ENCODE peak calls at places on chromosome 21, in eight cellular contexts. T, O, J, Z, S, B, R and G are unnamed samples.

GRCh38 chr21:32826317-32827167 is 55.0 kb upstream of the PAXBP1 start:
- DNase-seq in Z (no peak), B (no peak), T (peak), R (peak), S (no peak), O (peak), J (peak), G (peak)

GRCh38 chr21:44898851-44899767 is 21.6 kb downstream of the ITGB2 start:
- DNase-seq in Z (peak), S (no peak), R (no peak), T (no peak), B (peak), J (no peak), O (no peak), G (no peak)

GRCh38 chr21:45470087-45470515 is 65.1 kb downstream of the COL18A1 start:
- DNase-seq in B (peak), J (no peak), R (no peak), O (no peak), T (no peak), Z (no peak), S (no peak), G (no peak)

GRCh38 chr21:14403681-14404318 is 20.9 kb upstream of the HSPA13 start:
- DNase-seq in B (no peak), S (no peak), T (no peak), J (peak), R (no peak), Z (no peak), O (peak), G (no peak)

GRCh38 chr21:26169611-26170470 is 729 bp downstream of the APP start:
- DNase-seq in R (peak), B (peak), T (peak), J (peak), S (peak), O (peak), Z (peak), G (no peak)

GRCh38 chr21:26801524-26801923 is 43.7 kb downstream of the ADAMTS1 start:
- DNase-seq in R (no peak), S (no peak), O (no peak), B (no peak), Z (no peak), J (no peak), T (no peak), G (peak)

GRCh38 chr21:34791776-34792503 is 123.1 kb downstream of the CLIC6 start:
- DNase-seq in S (no peak), R (no peak), Z (peak), T (no peak), J (no peak), B (peak), O (no peak), G (no peak)

GRCh38 chr21:44064852-44065403 is 42.3 kb upstream of the PWP2 start:
- DNase-seq in Z (no peak), J (no peak), T (no peak), R (no peak), B (no peak), O (no peak), S (no peak), G (no peak)

GRCh38 chr21:33238565-33239255 is 9.0 kb downstream of the IFNAR2 start:
- DNase-seq in T (no peak), R (no peak), J (no peak), O (no peak), S (no peak), Z (no peak), B (no peak), G (no peak)

GRCh38 chr21:36834192-36834591 is 132.3 kb downstream of the HLCS start:
- DNase-seq in S (no peak), Z (no peak), T (no peak), R (no peak), J (no peak), O (no peak), B (no peak), G (no peak)

GRCh38 chr21:36839735-36840134 is 126.7 kb downstream of the HLCS start:
- DNase-seq in R (no peak), Z (no peak), B (no peak), T (no peak), S (no peak), J (no peak), O (no peak), G (no peak)

GRCh38 chr21:36830041-36830440 is 131.1 kb downstream of the SIM2 start:
- DNase-seq in S (no peak), T (no peak), R (no peak), O (no peak), B (no peak), Z (no peak), J (peak), G (no peak)

GRCh38 chr21:36839123-36839522 is 127.3 kb downstream of the HLCS start:
- DNase-seq in O (no peak), B (no peak), R (no peak), T (no peak), S (no peak), Z (no peak), J (no peak), G (peak)

GRCh38 chr21:36835383-36835795 is 131.1 kb downstream of the HLCS start:
- DNase-seq in O (no peak), S (no peak), T (no peak), J (peak), R (no peak), Z (no peak), B (no peak), G (no peak)
- H3K27ac ChIP-seq in O (no peak), S (no peak), T (no peak), J (no peak), R (no peak), Z (no peak), B (no peak), G (no peak)

DNA sequence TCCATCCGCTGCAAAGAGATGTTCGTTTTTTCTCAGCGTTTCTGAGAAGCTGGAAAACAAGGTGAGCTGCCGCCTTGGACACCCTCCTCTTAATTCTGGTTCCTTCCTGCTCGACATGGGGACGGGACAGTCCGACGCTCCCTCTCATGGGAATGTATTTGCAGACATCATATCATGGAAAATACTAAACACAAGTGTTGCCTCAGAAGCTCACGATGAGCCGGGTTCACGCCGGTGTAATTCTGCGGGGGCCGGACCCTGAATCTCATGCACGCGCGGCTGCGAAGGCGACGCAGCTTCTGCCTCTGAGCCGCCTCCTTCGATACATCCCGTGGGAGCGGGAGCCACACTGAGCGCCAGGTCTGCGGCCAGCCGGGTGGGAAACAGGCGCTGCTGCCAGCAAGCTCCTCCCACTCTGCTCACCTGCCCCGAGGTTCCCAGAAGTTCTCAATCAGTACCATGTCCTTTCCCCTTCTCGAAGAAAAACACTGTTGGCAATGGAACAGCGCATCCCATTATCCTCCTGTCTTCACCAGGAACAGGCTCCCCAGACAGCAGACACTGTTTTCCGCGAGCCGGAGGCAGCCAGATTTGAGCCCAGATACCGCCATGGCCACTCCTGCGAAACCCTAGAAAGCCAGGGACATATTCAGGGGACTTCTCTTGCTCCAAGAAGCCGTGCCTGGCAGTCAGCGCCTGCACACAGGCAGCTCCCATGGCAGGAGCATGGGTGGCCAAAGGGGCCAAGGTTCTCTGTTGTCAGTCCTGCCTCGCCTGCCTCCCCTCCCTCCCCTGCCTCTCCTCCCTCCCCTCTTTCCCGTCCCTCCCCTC is 98.0 kb downstream of the WDR4 start:
- DNase-seq in J (peak), R (no peak), S (no peak), Z (peak), O (no peak), T (no peak), B (peak), G (no peak)
- TF ChIP-seq CTCF in J (peak), R (no peak), S (no peak), Z (no peak), O (no peak), T (no peak), B (no peak), G (no peak)

GRCh38 chr21:42220138-42220701 is 1.3 kb downstream of the ABCG1 start:
- DNase-seq in O (peak), J (peak), T (peak), R (peak), S (no peak), B (no peak), Z (peak), G (peak)
- H3K4me3 ChIP-seq in O (peak), J (peak), T (peak), R (peak), S (peak), B (peak), Z (peak), G (peak)

DNA sequence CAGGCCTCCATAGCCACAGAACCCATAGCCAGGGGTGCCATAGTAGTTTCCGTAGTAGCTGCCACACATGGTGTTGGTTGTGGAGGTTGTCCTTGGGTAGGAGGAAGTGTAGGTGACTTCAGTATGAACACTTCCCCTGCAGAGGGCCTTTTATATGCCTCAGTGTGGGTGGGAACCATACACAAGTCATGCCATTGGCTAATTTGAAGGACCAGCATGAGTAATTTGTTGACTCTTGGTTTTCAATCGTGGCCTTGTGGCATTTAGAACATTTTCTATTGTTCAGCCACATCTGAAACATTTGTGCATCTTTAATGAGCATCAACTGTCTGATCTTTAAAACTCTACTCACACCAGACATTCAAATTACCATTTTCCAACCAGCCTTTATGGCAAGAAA is at the start of gene KRTAP6-1:
- DNase-seq in J (no peak), B (no peak), S (no peak), Z (no peak), T (no peak), R (no peak), O (no peak), G (no peak)
- H3K27ac ChIP-seq in J (no peak), B (no peak), S (no peak), Z (no peak), T (no peak), R (no peak), O (no peak), G (no peak)

DNA sequence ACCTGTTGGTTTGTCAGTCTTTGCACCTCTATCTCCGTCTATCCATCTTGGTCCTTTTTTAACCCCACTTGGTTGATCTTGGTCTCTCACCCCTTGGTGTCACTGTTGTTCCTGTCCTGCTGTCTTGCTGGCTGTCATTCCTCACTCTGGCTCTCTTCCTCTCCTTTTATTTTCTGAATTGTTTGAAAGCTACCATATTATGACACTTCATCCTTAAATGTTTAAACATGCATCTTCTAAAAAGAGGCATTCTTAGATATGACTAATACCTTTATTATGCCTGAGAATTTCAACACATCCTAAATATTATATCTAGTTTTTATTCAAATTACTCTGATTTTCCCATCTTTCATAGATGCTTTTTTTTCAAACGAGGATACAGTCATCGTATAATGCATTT is 37.0 kb downstream of the BACH1 start:
- DNase-seq in Z (no peak), O (no peak), J (no peak), T (no peak), S (no peak), B (no peak), R (no peak), G (no peak)
- TF ChIP-seq CTCF in Z (no peak), O (no peak), J (no peak), T (no peak), S (no peak), B (no peak), R (no peak), G (no peak)

GRCh38 chr21:37848721-37849490 is 67.4 kb downstream of the KCNJ6 start:
- DNase-seq in R (no peak), S (no peak), B (no peak), Z (no peak), O (no peak), T (no peak), J (no peak), G (no peak)
- H3K4me3 ChIP-seq in R (no peak), S (no peak), B (no peak), Z (no peak), O (no peak), T (no peak), J (no peak), G (no peak)

DNA sequence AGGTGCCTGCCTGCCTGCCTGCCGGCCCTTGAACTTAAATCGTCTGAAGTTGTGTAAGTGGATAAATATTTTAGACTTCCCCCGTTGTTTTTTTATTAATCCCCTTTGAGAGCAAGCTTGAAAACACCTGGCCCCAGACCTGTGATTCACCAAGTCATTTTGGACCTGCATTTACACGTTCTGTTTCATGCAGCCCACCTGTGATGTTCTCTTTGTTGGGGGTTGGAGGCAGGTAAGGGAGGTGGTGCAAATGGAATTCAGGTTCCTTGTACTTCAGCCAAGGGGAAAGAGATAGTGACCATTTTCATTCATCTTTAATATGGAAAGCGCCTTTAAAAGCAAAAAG is 1.2 kb downstream of the SLC37A1 start:
- DNase-seq in B (no peak), O (no peak), J (no peak), Z (no peak), S (no peak), T (no peak), R (no peak), G (no peak)
- H3K27ac ChIP-seq in B (peak), O (no peak), J (no peak), Z (no peak), S (no peak), T (no peak), R (no peak), G (no peak)

GRCh38 chr21:28193189-28193588 is 799.5 kb downstream of the LTN1 start:
- DNase-seq in T (no peak), O (no peak), R (no peak), B (no peak), Z (no peak), S (no peak), J (no peak), G (no peak)
- TF ChIP-seq CTCF in T (no peak), O (no peak), R (no peak), B (no peak), Z (peak), S (no peak), J (no peak), G (peak)

GRCh38 chr21:42400525-42400924 is 3.2 kb upstream of the UBASH3A start:
- DNase-seq in T (no peak), J (no peak), R (no peak), B (no peak), Z (no peak), S (no peak), O (no peak), G (no peak)

GRCh38 chr21:42398130-42398394 is 2.2 kb upstream of the TMPRSS3 start:
- DNase-seq in R (no peak), S (no peak), Z (no peak), T (no peak), O (no peak), B (no peak), J (no peak), G (no peak)

GRCh38 chr21:42395910-42396625 is at the start of gene TMPRSS3:
- DNase-seq in Z (no peak), S (peak), J (no peak), B (peak), R (no peak), O (no peak), T (no peak), G (no peak)

GRCh38 chr21:42397291-42398129 is 1.7 kb upstream of the TMPRSS3 start:
- DNase-seq in S (no peak), O (no peak), B (peak), Z (no peak), J (no peak), R (no peak), T (no peak), G (no peak)

GRCh38 chr21:42398414-42399030 is 2.7 kb upstream of the TMPRSS3 start:
- DNase-seq in O (no peak), S (no peak), Z (no peak), T (no peak), J (no peak), R (no peak), B (peak), G (no peak)
- H3K4me3 ChIP-seq in O (no peak), S (no peak), Z (no peak), T (no peak), J (no peak), R (no peak), B (no peak), G (no peak)